ENCODE peak calls at places on chromosomes 3 and 15, in five cellular contexts. J is astrocyte of the spinal cord, L is AG04449, F is H7, A is ovary. T is an unnamed sample.

GRCh38 chr3:28835751-28836150 is 445.1 kb upstream of the RBMS3 start:
- DNase-seq in J (peak), L (no peak), F (no peak), A (no peak), T (no peak)

GRCh38 chr3:43581343-43581742 is 40.5 kb downstream of the ANO10 start:
- DNase-seq in J (no peak), L (peak), F (no peak), A (no peak), T (no peak)

GRCh38 chr15:48500595-48500994 is 144.9 kb downstream of the FBN1 start:
- DNase-seq in J (no peak), L (no peak), F (no peak), A (no peak), T (no peak)

GRCh38 chr3:47288966-47289910 is 6.5 kb downstream of the KLHL18 start:
- DNase-seq in J (no peak), L (no peak), F (no peak), A (no peak), T (no peak)

GRCh38 chr3:106379251-106379750 is 510.5 kb upstream of the CBLB start:
- DNase-seq in J (no peak), L (no peak), F (no peak), A (no peak), T (no peak)

GRCh38 chr3:57434041-57434440 is 110.1 kb downstream of the DNAH12 start:
- DNase-seq in J (peak), L (no peak), F (peak), A (no peak), T (no peak)

GRCh38 chr3:154132777-154133375 is 11.7 kb downstream of the ARHGEF26 start:
- DNase-seq in J (no peak), L (no peak), F (no peak), A (no peak), T (no peak)

GRCh38 chr3:124676236-124676635 is 54.0 kb upstream of the UMPS start:
- DNase-seq in J (peak), L (no peak), F (no peak), A (no peak), T (peak)

GRCh38 chr3:185059766-185060165 is 93.1 kb downstream of the C3orf70 start:
- DNase-seq in J (no peak), L (no peak), F (no peak), A (no peak), T (no peak)

GRCh38 chr3:78919021-78919755 is 848.6 kb downstream of the ROBO1 start:
- DNase-seq in J (peak), L (peak), F (no peak), A (no peak), T (peak)

GRCh38 chr15:57611938-57612337 is 20.2 kb downstream of the MYZAP start:
- DNase-seq in J (peak), L (no peak), F (peak), A (peak), T (no peak)

GRCh38 chr3:33229947-33230346 is 11.3 kb upstream of the SUSD5 start:
- DNase-seq in J (no peak), L (no peak), F (no peak), A (no peak), T (no peak)

GRCh38 chr15:52261498-52262242 is 33.9 kb downstream of the MYO5C start:
- DNase-seq in J (peak), L (peak), F (peak), A (no peak), T (no peak)

GRCh38 chr15:70770863-70771262 is 7.5 kb upstream of the UACA start:
- DNase-seq in J (no peak), L (no peak), F (no peak), A (no peak), T (no peak)

GRCh38 chr3:154538566-154539360 is 108.8 kb upstream of the GPR149 start:
- DNase-seq in J (no peak), L (no peak), F (no peak), A (no peak), T (peak)

GRCh38 chr3:80451393-80451792 is 683.6 kb upstream of the ROBO1 start:
- DNase-seq in J (no peak), L (no peak), F (no peak), A (no peak), T (no peak)

GRCh38 chr3:123290962-123291361 is 89.2 kb downstream of the SEC22A start:
- DNase-seq in J (no peak), L (no peak), F (peak), A (no peak), T (no peak)

GRCh38 chr15:87477759-87478687 is 778.5 kb downstream of the NTRK3 start:
- DNase-seq in J (peak), L (peak), F (no peak), A (no peak), T (peak)

GRCh38 chr15:63811942-63812341 is 21.8 kb downstream of the HERC1 start:
- DNase-seq in J (no peak), L (no peak), F (no peak), A (no peak), T (no peak)

GRCh38 chr3:177410734-177411133 is 213.5 kb upstream of the TBL1XR1 start:
- DNase-seq in J (no peak), L (no peak), F (no peak), A (no peak), T (no peak)

GRCh38 chr3:65752636-65753035 is 286.1 kb downstream of the MAGI1 start:
- DNase-seq in J (no peak), L (no peak), F (no peak), A (no peak), T (no peak)

GRCh38 chr15:74006774-74007639 is 12.5 kb downstream of the PML start:
- DNase-seq in J (no peak), L (no peak), F (no peak), A (no peak), T (no peak)

GRCh38 chr15:41024141-41024540 is 70.9 kb downstream of the CHAC1 start:
- DNase-seq in J (peak), L (peak), F (no peak), A (no peak), T (peak)

GRCh38 chr3:167941234-167941995 is 154.3 kb downstream of the GOLIM4 start:
- DNase-seq in J (peak), L (no peak), F (no peak), A (no peak), T (peak)

GRCh38 chr15:101045236-101045646 is 126.1 kb downstream of the LRRK1 start:
- DNase-seq in J (peak), L (no peak), F (peak), A (peak), T (no peak)

GRCh38 chr3:75768303-75769017 is 16.9 kb downstream of the ZNF717 start:
- DNase-seq in J (no peak), L (no peak), F (no peak), A (no peak), T (no peak)

GRCh38 chr3:48130321-48130881 is 57.8 kb downstream of the CDC25A start:
- DNase-seq in J (peak), L (no peak), F (peak), A (peak), T (peak)

GRCh38 chr3:110767838-110768237 is 303.8 kb upstream of the NECTIN3 start:
- DNase-seq in J (no peak), L (no peak), F (no peak), A (no peak), T (no peak)

GRCh38 chr15:79046691-79047404 is 43.7 kb downstream of the RASGRF1 start:
- DNase-seq in J (no peak), L (no peak), F (no peak), A (no peak), T (no peak)

GRCh38 chr3:126310816-126311215 is 46.4 kb downstream of the KLF15 start:
- DNase-seq in J (no peak), L (no peak), F (no peak), A (no peak), T (no peak)

GRCh38 chr3:4864503-4864902 is 114.7 kb upstream of the BHLHE40 start:
- DNase-seq in J (no peak), L (no peak), F (no peak), A (no peak), T (peak)

GRCh38 chr3:4862973-4863372 is 116.3 kb upstream of the BHLHE40 start:
- DNase-seq in J (no peak), L (no peak), F (no peak), A (no peak), T (no peak)

GRCh38 chr3:4865714-4866113 is 113.5 kb upstream of the BHLHE40 start:
- DNase-seq in J (no peak), L (no peak), F (no peak), A (no peak), T (no peak)

GRCh38 chr3:4866841-4867240 is 112.4 kb upstream of the BHLHE40 start:
- DNase-seq in J (peak), L (no peak), F (no peak), A (no peak), T (peak)
- H3K4me3 ChIP-seq in J (no peak), L (no peak), F (no peak), A (no peak), T (no peak)

GRCh38 chr15:92886815-92887214 is 13.3 kb upstream of the CHD2 start:
- DNase-seq in J (no peak), L (no peak), F (no peak), A (no peak), T (no peak)

GRCh38 chr15:92891533-92892200 is 8.5 kb upstream of the CHD2 start:
- DNase-seq in J (no peak), L (no peak), F (no peak), A (no peak), T (no peak)

GRCh38 chr15:92892201-92892555 is 7.9 kb upstream of the CHD2 start:
- DNase-seq in J (no peak), L (no peak), F (no peak), A (no peak), T (no peak)

GRCh38 chr15:92887869-92888268 is 12.3 kb upstream of the CHD2 start:
- DNase-seq in J (no peak), L (no peak), F (no peak), A (no peak), T (no peak)

DNA sequence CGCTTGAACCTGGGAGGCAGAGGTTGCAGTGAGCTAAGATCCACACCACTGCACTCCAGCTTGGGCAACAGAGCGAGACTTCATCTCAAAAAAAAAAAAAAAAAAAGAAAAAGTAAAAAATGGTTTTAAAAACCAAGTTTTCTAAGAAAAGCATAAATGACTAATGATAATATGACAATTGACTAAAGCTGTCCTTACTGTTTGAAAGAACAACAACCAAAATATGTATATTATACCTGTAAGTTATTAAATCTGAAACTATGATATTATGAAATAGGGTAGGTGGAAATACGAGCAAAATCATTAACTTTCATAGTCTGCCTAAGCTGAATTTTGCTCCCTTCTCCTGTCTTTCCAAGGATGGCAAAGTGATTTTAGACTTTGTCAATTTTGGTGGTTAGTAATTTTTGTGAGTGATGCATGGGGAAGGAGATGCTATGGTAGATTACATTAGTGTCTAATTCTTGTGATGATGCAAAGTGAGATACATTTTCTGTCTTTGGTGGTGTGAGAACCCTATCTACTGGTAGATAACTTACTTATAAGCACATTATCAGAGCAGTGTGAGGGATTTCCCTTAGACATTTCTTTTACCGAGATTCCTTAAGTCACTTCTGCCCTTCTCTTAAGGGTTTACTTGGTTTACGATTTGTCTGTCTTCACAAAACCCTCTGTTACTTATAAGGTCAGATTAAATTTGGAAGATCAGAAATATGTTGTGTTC is 10.6 kb upstream of the CHD2 start:
- DNase-seq in J (peak), L (no peak), F (no peak), A (no peak), T (no peak)
- H3K4me3 ChIP-seq in J (no peak), L (no peak), F (no peak), A (no peak), T (no peak)

GRCh38 chr3:63911395-63911900 is 735 bp downstream of the SCAANT1 start:
- DNase-seq in J (no peak), L (no peak), F (no peak), A (no peak), T (no peak)

GRCh38 chr3:63908776-63909175 is 3.4 kb downstream of the SCAANT1 start:
- DNase-seq in J (no peak), L (no peak), F (no peak), A (no peak), T (no peak)

GRCh38 chr3:63911901-63912767 is at the start of gene SCAANT1:
- DNase-seq in J (peak), L (no peak), F (peak), A (peak), T (peak)

GRCh38 chr3:63909431-63909830 is 2.8 kb downstream of the SCAANT1 start:
- DNase-seq in J (no peak), L (no peak), F (no peak), A (no peak), T (no peak)

GRCh38 chr3:63910873-63911272 is 1.3 kb downstream of the SCAANT1 start:
- DNase-seq in J (no peak), L (no peak), F (no peak), A (no peak), T (no peak)
- H3K4me3 ChIP-seq in J (peak), L (peak), F (no peak), A (peak), T (peak)

GRCh38 chr3:42230860-42231259 is 35.1 kb downstream of the CCK start:
- DNase-seq in J (no peak), L (no peak), F (no peak), A (no peak), T (no peak)
- H3K4me3 ChIP-seq in J (no peak), L (no peak), F (no peak), A (no peak), T (no peak)

GRCh38 chr15:80405554-80405850 is 1.3 kb downstream of the ARNT2 start:
- DNase-seq in J (no peak), L (no peak), F (no peak), A (no peak), T (no peak)
- H3K4me3 ChIP-seq in J (peak), L (peak), F (no peak), A (no peak), T (no peak)

GRCh38 chr3:141446737-141447136 is 40.1 kb upstream of the RASA2 start:
- DNase-seq in J (no peak), L (no peak), F (no peak), A (no peak), T (no peak)

GRCh38 chr3:141442914-141443313 is 43.9 kb upstream of the RASA2 start:
- DNase-seq in J (no peak), L (no peak), F (no peak), A (no peak), T (no peak)

GRCh38 chr3:141442421-141442820 is 44.4 kb upstream of the RASA2 start:
- DNase-seq in J (no peak), L (no peak), F (no peak), A (no peak), T (no peak)

GRCh38 chr3:141445990-141446389 is 40.8 kb upstream of the RASA2 start:
- DNase-seq in J (no peak), L (no peak), F (no peak), A (no peak), T (no peak)

GRCh38 chr3:141444586-141445285 is 42.1 kb upstream of the RASA2 start:
- DNase-seq in J (no peak), L (no peak), F (no peak), A (no peak), T (no peak)
- H3K4me3 ChIP-seq in J (no peak), L (no peak), F (no peak), A (no peak), T (no peak)

GRCh38 chr15:38130200-38130567 is 122.5 kb upstream of the SPRED1 start:
- DNase-seq in J (no peak), L (no peak), F (no peak), A (no peak), T (no peak)
- H3K4me3 ChIP-seq in J (peak), L (peak), F (no peak), A (peak), T (peak)

GRCh38 chr3:138911621-138912020 is 35.3 kb downstream of the FOXL2 start:
- DNase-seq in J (no peak), L (no peak), F (no peak), A (no peak), T (no peak)

GRCh38 chr3:138912237-138912636 is 34.7 kb downstream of the FOXL2 start:
- DNase-seq in J (no peak), L (no peak), F (no peak), A (no peak), T (no peak)

GRCh38 chr3:138916824-138917223 is 30.1 kb downstream of the FOXL2 start:
- DNase-seq in J (no peak), L (no peak), F (no peak), A (no peak), T (no peak)

GRCh38 chr3:138915503-138916498 is 31.1 kb downstream of the FOXL2 start:
- DNase-seq in J (peak), L (no peak), F (peak), A (peak), T (peak)

GRCh38 chr3:138914870-138915502 is 32.0 kb downstream of the FOXL2 start:
- DNase-seq in J (no peak), L (no peak), F (peak), A (no peak), T (peak)
- H3K4me3 ChIP-seq in J (peak), L (peak), F (peak), A (peak), T (peak)

GRCh38 chr3:71497367-71497925 is 86.1 kb downstream of the FOXP1 start:
- DNase-seq in J (peak), L (no peak), F (peak), A (no peak), T (no peak)
- H3K4me3 ChIP-seq in J (no peak), L (no peak), F (no peak), A (no peak), T (no peak)

T was measured in skeletal muscle cell.